ENCODE peak calls at places on chromosomes 11 and 22, in seven cellular contexts. One of them, this sample, is unnamed.

GRCh38 chr11:127506647-127507046 is 506.1 kb upstream of the KIRREL3 start:
- DNase-seq in HCT116: no peak
- DNase-seq in hepatocyte: no peak
- DNase-seq in A673: no peak
- DNase-seq in PC-3: no peak
- DNase-seq in fibroblast of lung: no peak
- DNase-seq in K562: no peak
- DNase-seq in this sample: no peak

GRCh38 chr11:12686246-12687060 is 12.2 kb downstream of the TEAD1 start:
- DNase-seq in PC-3: peak; percentile 39
- DNase-seq in fibroblast of lung: peak; percentile 63
- DNase-seq in K562: no peak
- DNase-seq in HCT116: no peak
- DNase-seq in hepatocyte: no peak
- DNase-seq in A673: no peak
- DNase-seq in this sample: no peak

GRCh38 chr11:107562647-107563208 is 2.8 kb downstream of the ALKBH8 start:
- DNase-seq in HCT116: peak; percentile 93
- DNase-seq in PC-3: peak; percentile 99
- DNase-seq in fibroblast of lung: peak; percentile 94
- DNase-seq in K562: no peak
- DNase-seq in hepatocyte: no peak
- DNase-seq in A673: peak; percentile 50
- DNase-seq in this sample: no peak

GRCh38 chr11:17528906-17529813 is 15.1 kb downstream of the USH1C start:
- DNase-seq in hepatocyte: no peak
- DNase-seq in fibroblast of lung: no peak
- DNase-seq in HCT116: no peak
- DNase-seq in K562: no peak
- DNase-seq in PC-3: no peak
- DNase-seq in A673: no peak
- DNase-seq in this sample: no peak

GRCh38 chr11:45366196-45366595 is 80.1 kb upstream of the SYT13 start:
- DNase-seq in hepatocyte: no peak
- DNase-seq in K562: no peak
- DNase-seq in A673: no peak
- DNase-seq in PC-3: no peak
- DNase-seq in fibroblast of lung: no peak
- DNase-seq in HCT116: no peak
- DNase-seq in this sample: no peak

GRCh38 chr11:125441648-125442410 is 54.2 kb downstream of the FEZ1 start:
- DNase-seq in HCT116: no peak
- DNase-seq in K562: no peak
- DNase-seq in A673: peak; percentile 17
- DNase-seq in fibroblast of lung: no peak
- DNase-seq in PC-3: no peak
- DNase-seq in hepatocyte: no peak
- DNase-seq in this sample: peak; percentile 59

GRCh38 chr22:17258015-17258827 is 39.0 kb upstream of the ADA2 start:
- DNase-seq in A673: peak; percentile 52
- DNase-seq in K562: no peak
- DNase-seq in PC-3: peak; percentile 2
- DNase-seq in HCT116: no peak
- DNase-seq in fibroblast of lung: peak; percentile 50
- DNase-seq in hepatocyte: peak; percentile 83
- DNase-seq in this sample: peak; percentile 88

GRCh38 chr22:26883393-26883792 is 226.0 kb downstream of the MIAT start:
- DNase-seq in A673: no peak
- DNase-seq in PC-3: no peak
- DNase-seq in fibroblast of lung: no peak
- DNase-seq in K562: no peak
- DNase-seq in HCT116: no peak
- DNase-seq in hepatocyte: no peak
- DNase-seq in this sample: no peak

GRCh38 chr11:62552465-62552782 is 5.8 kb upstream of the AHNAK start:
- DNase-seq in PC-3: peak; percentile 77
- DNase-seq in hepatocyte: peak; percentile 50
- DNase-seq in fibroblast of lung: no peak
- DNase-seq in A673: peak; percentile 80
- DNase-seq in K562: no peak
- DNase-seq in HCT116: no peak
- DNase-seq in this sample: peak; percentile 53

GRCh38 chr22:29528144-29528543 is 25.4 kb downstream of the THOC5 start:
- DNase-seq in A673: no peak
- DNase-seq in HCT116: no peak
- DNase-seq in K562: no peak
- DNase-seq in hepatocyte: no peak
- DNase-seq in PC-3: no peak
- DNase-seq in fibroblast of lung: no peak
- DNase-seq in this sample: no peak

GRCh38 chr22:46753360-46753759 is 9.1 kb upstream of the TBC1D22A start:
- DNase-seq in fibroblast of lung: no peak
- DNase-seq in PC-3: no peak
- DNase-seq in A673: no peak
- DNase-seq in K562: no peak
- DNase-seq in hepatocyte: no peak
- DNase-seq in HCT116: no peak
- DNase-seq in this sample: no peak

GRCh38 chr22:36884314-36885158 is 23.7 kb downstream of the NCF4 start:
- DNase-seq in K562: no peak
- DNase-seq in hepatocyte: no peak
- DNase-seq in A673: no peak
- DNase-seq in fibroblast of lung: peak; percentile 40
- DNase-seq in HCT116: no peak
- DNase-seq in PC-3: no peak
- DNase-seq in this sample: no peak

GRCh38 chr11:129247129-129247528 is 55.0 kb upstream of the ARHGAP32 start:
- DNase-seq in PC-3: peak; percentile 74
- DNase-seq in K562: no peak
- DNase-seq in hepatocyte: no peak
- DNase-seq in HCT116: no peak
- DNase-seq in fibroblast of lung: peak; percentile 85
- DNase-seq in A673: peak; percentile 87
- DNase-seq in this sample: no peak

GRCh38 chr11:14449302-14449714 is 50.3 kb downstream of the COPB1 start:
- DNase-seq in hepatocyte: no peak
- DNase-seq in HCT116: no peak
- DNase-seq in K562: no peak
- DNase-seq in fibroblast of lung: no peak
- DNase-seq in A673: peak; percentile 1
- DNase-seq in PC-3: peak; percentile 50
- DNase-seq in this sample: no peak

GRCh38 chr11:78336877-78337553 is 80.6 kb downstream of the GAB2 start:
- DNase-seq in PC-3: no peak
- DNase-seq in A673: no peak
- DNase-seq in K562: no peak
- DNase-seq in fibroblast of lung: no peak
- DNase-seq in HCT116: no peak
- DNase-seq in hepatocyte: no peak
- DNase-seq in this sample: no peak

GRCh38 chr11:134014502-134014901 is 54.4 kb upstream of the JAM3 start:
- DNase-seq in HCT116: no peak
- DNase-seq in fibroblast of lung: peak; percentile 13
- DNase-seq in K562: no peak
- DNase-seq in hepatocyte: no peak
- DNase-seq in PC-3: no peak
- DNase-seq in A673: no peak
- DNase-seq in this sample: peak; percentile 64

GRCh38 chr11:73510106-73510505 is 87.8 kb downstream of the FAM168A start:
- DNase-seq in K562: no peak
- DNase-seq in HCT116: no peak
- DNase-seq in A673: no peak
- DNase-seq in PC-3: no peak
- DNase-seq in fibroblast of lung: no peak
- DNase-seq in hepatocyte: no peak
- DNase-seq in this sample: no peak

GRCh38 chr11:117443269-117444186 is 115.9 kb downstream of the CEP164 start:
- DNase-seq in K562: peak; percentile 66
- DNase-seq in HCT116: no peak
- DNase-seq in hepatocyte: peak; percentile 82
- DNase-seq in A673: peak; percentile 31
- DNase-seq in PC-3: peak; percentile 55
- DNase-seq in fibroblast of lung: peak; percentile 25
- DNase-seq in this sample: peak; percentile 88

GRCh38 chr11:206516-207212 is 535 bp downstream of the BET1L start:
- DNase-seq in fibroblast of lung: no peak
- DNase-seq in A673: no peak
- DNase-seq in K562: peak; percentile 39
- DNase-seq in PC-3: no peak
- DNase-seq in HCT116: no peak
- DNase-seq in hepatocyte: peak; percentile 54
- DNase-seq in this sample: no peak

DNA sequence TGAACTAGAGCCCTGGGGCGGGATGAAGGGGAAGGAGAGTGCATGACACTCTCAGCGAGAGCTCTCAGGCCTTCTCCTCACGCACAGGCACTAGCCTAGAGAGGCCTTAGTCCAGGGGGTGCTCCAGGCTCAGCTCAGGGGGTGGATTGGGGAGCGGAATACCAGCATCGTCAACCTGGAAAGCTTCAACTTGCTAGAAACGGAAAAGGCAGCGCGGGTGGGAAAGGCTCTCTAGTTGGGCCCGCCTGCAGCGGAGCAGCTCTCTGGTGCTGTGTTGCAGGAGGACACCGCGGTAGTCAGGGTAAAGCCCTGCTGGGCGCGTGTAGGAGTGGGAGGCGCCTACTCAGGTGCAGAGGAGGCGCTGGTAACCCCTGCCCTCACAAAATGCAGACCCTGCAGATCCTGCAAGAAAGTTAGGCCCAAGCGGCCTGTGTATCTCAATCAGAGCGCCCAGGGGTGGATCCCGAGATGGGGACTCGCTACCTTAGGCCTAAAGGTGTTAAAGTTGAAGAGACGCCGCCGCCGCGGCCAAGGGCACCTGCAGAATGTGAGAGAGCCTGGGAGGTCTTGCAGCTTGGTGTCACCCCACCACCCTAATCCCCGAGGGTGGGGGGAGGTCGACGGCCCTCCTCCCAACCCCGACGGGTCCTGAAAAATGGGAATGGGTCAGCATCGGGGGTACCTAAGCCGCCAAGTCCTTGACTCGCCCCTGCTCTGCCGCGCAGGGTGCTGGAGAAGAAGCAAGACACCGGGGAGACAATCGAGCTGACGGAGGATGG is 2.8 kb downstream of the SLC17A6 start:
- DNase-seq in HCT116: no peak
- DNase-seq in A673: no peak
- DNase-seq in K562: no peak
- DNase-seq in PC-3: no peak
- DNase-seq in hepatocyte: no peak
- DNase-seq in fibroblast of lung: no peak
- DNase-seq in this sample: peak; percentile 41
- TF ChIP-seq EZH2 in HCT116: no peak
- TF ChIP-seq EZH2 in A673: no peak
- TF ChIP-seq EZH2 in K562: no peak
- TF ChIP-seq EZH2 in PC-3: no peak
- TF ChIP-seq EZH2 in hepatocyte: peak; percentile 25
- TF ChIP-seq EZH2 in fibroblast of lung: peak; percentile 57
- TF ChIP-seq EZH2 in this sample: peak; percentile 12

GRCh38 chr11:66313321-66314185 is 3.3 kb downstream of the CD248 start:
- DNase-seq in K562: peak; percentile 45
- DNase-seq in A673: no peak
- DNase-seq in hepatocyte: peak; percentile 86
- DNase-seq in fibroblast of lung: peak; percentile 13
- DNase-seq in HCT116: no peak
- DNase-seq in PC-3: no peak
- DNase-seq in this sample: peak; percentile 85
- TF ChIP-seq CTCF in K562: peak; percentile 26
- TF ChIP-seq CTCF in A673: peak; percentile 63
- TF ChIP-seq CTCF in hepatocyte: peak; percentile 52
- TF ChIP-seq CTCF in fibroblast of lung: peak; percentile 36
- TF ChIP-seq CTCF in HCT116: no peak
- TF ChIP-seq CTCF in PC-3: no peak
- TF ChIP-seq CTCF in this sample: peak; percentile 57

GRCh38 chr22:49014227-49015201 is 813.2 kb downstream of the BRD1 start:
- DNase-seq in HCT116: no peak
- DNase-seq in A673: no peak
- DNase-seq in PC-3: no peak
- DNase-seq in hepatocyte: no peak
- DNase-seq in fibroblast of lung: no peak
- DNase-seq in K562: no peak
- DNase-seq in this sample: no peak

GRCh38 chr22:49016909-49017768 is 810.5 kb downstream of the BRD1 start:
- DNase-seq in HCT116: no peak
- DNase-seq in PC-3: no peak
- DNase-seq in A673: no peak
- DNase-seq in K562: no peak
- DNase-seq in hepatocyte: no peak
- DNase-seq in fibroblast of lung: no peak
- DNase-seq in this sample: no peak

GRCh38 chr22:49015459-49015858 is 812.2 kb downstream of the BRD1 start:
- DNase-seq in HCT116: no peak
- DNase-seq in K562: no peak
- DNase-seq in PC-3: no peak
- DNase-seq in A673: no peak
- DNase-seq in fibroblast of lung: no peak
- DNase-seq in hepatocyte: no peak
- DNase-seq in this sample: no peak

GRCh38 chr22:49017769-49018330 is 809.8 kb downstream of the BRD1 start:
- DNase-seq in fibroblast of lung: no peak
- DNase-seq in PC-3: no peak
- DNase-seq in A673: no peak
- DNase-seq in hepatocyte: no peak
- DNase-seq in HCT116: no peak
- DNase-seq in K562: no peak
- DNase-seq in this sample: no peak

GRCh38 chr22:49015993-49016908 is 811.4 kb downstream of the BRD1 start:
- DNase-seq in hepatocyte: no peak
- DNase-seq in A673: no peak
- DNase-seq in fibroblast of lung: no peak
- DNase-seq in PC-3: no peak
- DNase-seq in HCT116: no peak
- DNase-seq in K562: no peak
- DNase-seq in this sample: no peak
- TF ChIP-seq EZH2 in hepatocyte: no peak
- TF ChIP-seq EZH2 in A673: no peak
- TF ChIP-seq EZH2 in fibroblast of lung: no peak
- TF ChIP-seq EZH2 in PC-3: no peak
- TF ChIP-seq EZH2 in HCT116: no peak
- TF ChIP-seq EZH2 in K562: no peak
- TF ChIP-seq EZH2 in this sample: no peak

GRCh38 chr11:96050435-96051182 is 126.7 kb upstream of the MTMR2 start:
- DNase-seq in K562: no peak
- DNase-seq in HCT116: no peak
- DNase-seq in hepatocyte: peak; percentile 78
- DNase-seq in PC-3: peak; percentile 16
- DNase-seq in A673: peak; percentile 46
- DNase-seq in fibroblast of lung: peak; percentile 81
- DNase-seq in this sample: no peak

GRCh38 chr11:96049426-96049825 is 125.5 kb upstream of the MTMR2 start:
- DNase-seq in A673: no peak
- DNase-seq in hepatocyte: no peak
- DNase-seq in fibroblast of lung: peak; percentile 67
- DNase-seq in HCT116: no peak
- DNase-seq in PC-3: peak; percentile 32
- DNase-seq in K562: no peak
- DNase-seq in this sample: no peak

GRCh38 chr11:96044747-96045146 is 120.8 kb upstream of the MTMR2 start:
- DNase-seq in hepatocyte: no peak
- DNase-seq in HCT116: no peak
- DNase-seq in fibroblast of lung: no peak
- DNase-seq in A673: no peak
- DNase-seq in K562: no peak
- DNase-seq in PC-3: no peak
- DNase-seq in this sample: no peak

GRCh38 chr11:96044311-96044710 is 120.4 kb upstream of the MTMR2 start:
- DNase-seq in fibroblast of lung: no peak
- DNase-seq in A673: no peak
- DNase-seq in hepatocyte: no peak
- DNase-seq in PC-3: no peak
- DNase-seq in HCT116: no peak
- DNase-seq in K562: no peak
- DNase-seq in this sample: no peak

GRCh38 chr11:96045622-96046456 is 121.9 kb upstream of the MTMR2 start:
- DNase-seq in HCT116: no peak
- DNase-seq in PC-3: no peak
- DNase-seq in hepatocyte: peak; percentile 74
- DNase-seq in fibroblast of lung: peak; percentile 87
- DNase-seq in A673: no peak
- DNase-seq in K562: no peak
- DNase-seq in this sample: peak; percentile 55
- TF ChIP-seq CTCF in HCT116: no peak
- TF ChIP-seq CTCF in PC-3: no peak
- TF ChIP-seq CTCF in hepatocyte: peak; percentile 48
- TF ChIP-seq CTCF in fibroblast of lung: peak; percentile 37
- TF ChIP-seq CTCF in A673: peak; percentile 19
- TF ChIP-seq CTCF in K562: no peak
- TF ChIP-seq CTCF in this sample: peak; percentile 48